ENCODE peak calls at places on chromosomes 12 and 14, in nine cellular contexts. T is endothelial cell of umbilical vein, D is upper lobe of left lung, M is HCT116, F is sigmoid colon, K is GM23338, G is stomach, V is Panc1, Y is transverse colon. B is an unnamed sample.
A peak's percentile ranks its signal among the peaks of the same experiment; 100 is the strongest.

GRCh38 chr12:42462486-42462885 is 127.1 kb downstream of the PRICKLE1 start:
- DNase-seq in M (no peak), D (no peak), Y (no peak), K (no peak), T (no peak), V (no peak), F (no peak), G (no peak), B (no peak)

GRCh38 chr12:133080619-133081407 is at the start of gene ZNF140:
- DNase-seq in K (peak; percentile 99), M (no peak), V (peak; percentile 71), F (peak; percentile 98), G (peak; percentile 95), Y (peak; percentile 96), T (peak; percentile 98), D (peak; percentile 98), B (peak; percentile 98)

GRCh38 chr12:123712780-123713319 is 697 bp downstream of the ATP6V0A2 start:
- DNase-seq in Y (no peak), T (no peak), G (no peak), D (no peak), K (no peak), M (no peak), F (no peak), V (no peak), B (no peak)

GRCh38 chr12:79850610-79851299 is 84.1 kb downstream of the PPP1R12A start:
- DNase-seq in V (no peak), M (no peak), D (no peak), G (no peak), T (no peak), K (no peak), F (no peak), Y (no peak), B (no peak)

GRCh38 chr14:95536036-95536577 is 1.3 kb downstream of the GLRX5 start:
- DNase-seq in V (no peak), T (no peak), F (no peak), G (no peak), D (no peak), M (no peak), Y (no peak), K (no peak), B (no peak)

GRCh38 chr12:85865905-85866304 is 8.2 kb upstream of the NTS start:
- DNase-seq in K (no peak), V (no peak), Y (no peak), F (no peak), M (no peak), T (no peak), D (no peak), G (no peak), B (no peak)

GRCh38 chr12:82673698-82674097 is 13.0 kb upstream of the TMTC2 start:
- DNase-seq in M (no peak), D (no peak), T (no peak), V (no peak), K (no peak), F (no peak), Y (no peak), G (no peak), B (no peak)

GRCh38 chr12:21697829-21698630 is 40.4 kb upstream of the LDHB start:
- DNase-seq in Y (no peak), D (no peak), M (peak; percentile 31), V (no peak), G (no peak), K (peak; percentile 39), T (peak; percentile 49), F (no peak), B (no peak)

GRCh38 chr14:50860478-50861086 is 11.3 kb upstream of the ABHD12B start:
- DNase-seq in D (no peak), K (peak; percentile 92), M (peak; percentile 71), F (peak; percentile 87), T (peak; percentile 92), Y (peak; percentile 88), G (peak; percentile 85), V (peak; percentile 42), B (peak; percentile 96)

DNA sequence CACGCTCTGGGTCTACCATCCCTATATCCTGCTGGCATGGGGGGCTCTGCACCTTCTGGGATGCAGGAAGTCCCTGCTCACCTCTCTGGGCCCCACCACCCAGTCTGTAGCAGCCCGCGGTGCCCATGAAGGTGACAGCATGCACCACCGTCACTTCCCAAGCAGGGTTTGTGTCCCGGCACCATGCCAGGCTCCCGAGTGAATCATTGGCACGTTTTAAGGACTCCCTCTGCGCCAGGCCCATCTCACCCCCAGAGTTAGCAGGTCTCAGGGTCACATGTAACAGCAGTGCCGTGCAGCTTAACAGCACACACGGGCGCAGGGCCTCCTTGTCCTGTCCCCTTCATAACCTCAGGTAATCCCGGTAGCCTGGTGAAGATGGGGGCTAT is 19.9 kb downstream of the SETD1B start:
- DNase-seq in M (no peak), K (no peak), V (no peak), D (no peak), Y (no peak), F (no peak), G (no peak), T (no peak), B (no peak)
- TF ChIP-seq POLR2AphosphoS5 in M (no peak), K (no peak), V (no peak), D (no peak), Y (no peak), F (no peak), G (no peak), T (no peak), B (no peak)

DNA sequence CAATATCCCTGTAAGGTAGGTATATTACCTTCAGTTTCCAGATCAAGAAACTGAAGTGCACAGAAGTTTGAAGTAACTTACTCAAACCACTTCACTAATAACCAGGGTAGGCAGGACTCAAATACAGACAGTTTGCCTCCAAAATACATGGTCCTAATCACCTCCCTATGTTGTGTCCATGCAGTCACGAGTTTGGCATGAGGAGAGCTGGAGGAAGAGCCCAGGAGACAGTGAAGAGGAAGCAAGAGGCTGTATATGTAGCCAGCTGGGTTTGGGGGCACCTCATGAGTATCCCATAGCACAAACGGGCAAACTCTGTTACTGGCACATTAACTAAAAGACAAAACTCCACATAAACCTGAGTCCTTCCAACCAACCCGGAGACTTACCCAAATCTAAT is 79.2 kb downstream of the DUSP16 start:
- DNase-seq in F (no peak), Y (no peak), D (no peak), G (no peak), M (no peak), T (no peak), K (no peak), V (no peak), B (no peak)
- H3K4me1 ChIP-seq in F (no peaks in the 10 kb centered on the region), Y (no peaks in the 10 kb centered on the region), D (no peaks in the 10 kb centered on the region), G (no peaks in the 10 kb centered on the region), M (no peaks in the 10 kb centered on the region), T (peaks cover 12% of the 10 kb centered on the region), K (no peaks in the 10 kb centered on the region), V (no peaks in the 10 kb centered on the region), B (no peaks in the 10 kb centered on the region)

DNA sequence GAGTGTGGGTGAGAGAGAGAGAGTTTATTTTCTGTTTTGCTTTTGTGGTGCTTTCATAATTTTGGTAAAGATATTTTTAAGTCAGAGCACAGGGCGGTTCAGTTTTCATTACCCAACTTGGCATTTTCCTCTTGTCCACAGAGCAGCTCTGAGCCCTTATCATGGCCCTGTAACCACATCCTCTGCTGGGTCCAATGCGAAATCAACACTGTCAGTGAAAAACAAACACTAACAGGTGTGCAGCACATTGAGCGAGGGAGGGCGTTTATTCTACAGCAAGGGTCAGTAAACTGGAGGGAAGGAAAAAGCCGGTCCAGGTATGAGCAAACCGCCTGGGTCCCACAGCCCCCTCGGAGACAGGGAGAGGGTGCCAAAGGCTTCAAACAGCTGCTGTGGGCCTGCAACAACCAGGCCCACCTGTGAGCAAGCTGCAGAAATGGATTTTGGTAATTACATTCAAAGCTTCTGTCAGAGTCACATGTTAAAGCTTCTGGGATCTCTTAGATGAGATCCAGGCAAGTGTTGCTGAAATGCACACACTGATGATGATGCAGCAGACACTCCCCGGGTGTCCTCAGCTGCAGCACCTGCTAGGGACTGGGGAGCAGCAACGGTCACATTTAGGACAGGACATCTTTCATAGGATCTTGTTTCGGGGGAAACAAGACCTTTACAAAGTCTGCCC is 132.7 kb upstream of the DYRK2 start:
- DNase-seq in F (no peak), Y (peak; percentile 32), G (peak; percentile 57), K (no peak), M (no peak), D (no peak), T (no peak), V (no peak), B (peak; percentile 89)
- H3K4me3 ChIP-seq in F (no peak overlapping the region), Y (no peak overlapping the region), G (no peak overlapping the region), K (no peak overlapping the region), M (no peak overlapping the region), D (no peak overlapping the region), T (no peak overlapping the region), V (no peak overlapping the region), B (no peak overlapping the region)

DNA sequence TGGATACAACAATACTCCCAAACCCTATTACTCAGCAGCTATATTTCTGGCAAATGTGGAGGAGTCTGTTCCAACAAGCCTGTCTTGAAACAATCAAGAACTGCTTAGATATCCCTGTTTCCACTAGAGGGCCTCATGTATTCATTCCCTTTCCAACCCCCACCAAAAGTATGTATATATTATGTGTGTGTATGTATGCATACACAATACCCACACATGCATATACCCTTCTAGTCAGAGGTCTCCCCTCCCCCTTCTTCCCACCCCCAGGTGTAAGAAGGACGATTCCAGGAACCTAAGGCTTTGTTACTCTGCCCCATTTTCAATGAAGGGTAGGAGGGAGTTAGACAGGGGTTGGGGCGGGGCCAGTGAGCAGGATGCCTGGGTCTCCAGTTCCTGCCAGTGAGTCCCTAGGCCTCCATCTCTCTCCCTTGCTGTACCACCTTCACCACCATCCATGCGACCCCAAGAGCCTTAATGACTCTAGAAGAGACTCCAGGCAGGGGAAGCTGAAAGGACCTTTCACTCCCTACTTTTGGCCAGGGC is at the start of gene DGKA:
- DNase-seq in Y (peak; percentile 73), V (peak; percentile 67), T (peak; percentile 70), G (peak; percentile 45), F (peak; percentile 68), M (peak; percentile 41), D (no peak), K (peak; percentile 74), B (no peak)
- TF ChIP-seq POLR2AphosphoS5 in Y (no peak), V (no peak), T (no peak), G (no peak), F (no peak), M (no peak), D (no peak), K (peak; percentile 12), B (no peak)

GRCh38 chr12:92144631-92145480 is 790 bp downstream of the BTG1 start:
- DNase-seq in Y (peak; percentile 71), K (peak; percentile 40), T (peak; percentile 88), D (peak; percentile 92), G (peak; percentile 74), M (no peak), F (peak; percentile 78), V (no peak), B (no peak)
- H3K4me1 ChIP-seq in Y (no peaks in the 10 kb centered on the region), K (peaks cover 43% of the 10 kb centered on the region), T (peaks cover 29% of the 10 kb centered on the region), D (no peaks in the 10 kb centered on the region), G (peaks cover 9% of the 10 kb centered on the region), M (peaks cover 5% of the 10 kb centered on the region), F (no peaks in the 10 kb centered on the region), V (peaks cover 35% of the 10 kb centered on the region), B (peaks cover 20% of the 10 kb centered on the region)

DNA sequence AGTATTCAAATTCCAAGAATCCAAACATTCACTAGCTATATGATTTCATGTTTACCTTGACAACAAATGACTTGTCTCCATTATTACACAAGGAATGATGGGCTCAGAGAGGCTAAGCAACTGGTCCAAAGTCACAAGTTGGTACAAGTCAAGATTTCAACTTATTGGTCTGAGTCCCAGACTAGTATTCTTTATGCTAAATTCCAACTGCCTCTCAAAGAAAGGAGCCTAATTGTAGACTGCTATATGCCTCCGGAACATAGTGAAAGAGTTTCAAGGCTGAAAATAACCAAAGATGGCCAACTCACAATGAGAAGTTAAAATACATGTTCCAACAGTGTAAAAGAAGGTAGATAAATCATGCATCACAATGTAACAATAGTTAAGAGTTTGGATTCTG is 7.5 kb downstream of the BTG1 start:
- DNase-seq in M (no peak), V (no peak), T (peak; percentile 24), G (no peak), Y (no peak), F (no peak), D (no peak), K (no peak), B (no peak)
- H3K4me3 ChIP-seq in M (no peak overlapping the region), V (peak overlapping the region; percentile 25), T (no peak overlapping the region), G (peak overlapping the region; percentile 97), Y (peak overlapping the region; percentile 98), F (peak overlapping the region; percentile 90), D (peak overlapping the region; percentile 9), K (peak overlapping the region; percentile 78), B (peak overlapping the region; percentile 89)